ENCODE peak calls at places on chromosomes 2 and 18, in five cellular contexts. E is HCT116, T is H1, J is K562, K is SK-N-SH. Y is an unnamed sample.
A peak's percentile ranks its signal among the peaks of the same experiment; 100 is the strongest.

GRCh38 chr18:28357785-28358401 is 181.0 kb upstream of the CDH2 start:
- DNase-seq in E (peak; percentile 18), J (no peak), K (no peak), T (no peak), Y (peak; percentile 18)

GRCh38 chr2:172667926-172668325 is 67.7 kb upstream of the RAPGEF4 start:
- DNase-seq in J (no peak), K (no peak), T (no peak), E (no peak), Y (no peak)

GRCh38 chr2:162297925-162298552 is 20.4 kb downstream of the IFIH1 start:
- DNase-seq in J (peak; percentile 40), T (peak; percentile 70), E (peak; percentile 73), K (peak; percentile 32), Y (peak; percentile 77)

GRCh38 chr18:74689251-74689650 is 91.6 kb downstream of the ZNF407 start:
- DNase-seq in E (no peak), K (no peak), T (no peak), J (no peak), Y (no peak)

GRCh38 chr2:1588051-1588993 is 156.0 kb downstream of the PXDN start:
- DNase-seq in T (no peak), E (no peak), K (no peak), J (no peak), Y (no peak)

GRCh38 chr2:176281267-176281666 is 12.0 kb downstream of the MTX2 start:
- DNase-seq in T (no peak), E (no peak), J (no peak), K (no peak), Y (no peak)

GRCh38 chr2:190911813-190912212 is 31.2 kb downstream of the GLS start:
- DNase-seq in K (no peak), T (no peak), J (no peak), E (no peak), Y (no peak)

GRCh38 chr2:9053534-9053931 is 50.0 kb upstream of the MBOAT2 start:
- DNase-seq in E (no peak), J (no peak), K (no peak), T (no peak), Y (no peak)

GRCh38 chr2:23381084-23381483 is 3.9 kb upstream of the KLHL29 start:
- DNase-seq in J (no peak), E (peak; percentile 89), T (no peak), K (no peak), Y (peak; percentile 60)

GRCh38 chr2:39124770-39125075 is 3.9 kb upstream of the SOS1 start:
- DNase-seq in K (peak; percentile 47), J (no peak), E (no peak), T (no peak), Y (no peak)

GRCh38 chr2:74815955-74816354 is 18.0 kb upstream of the HK2 start:
- DNase-seq in E (no peak), T (no peak), K (no peak), J (no peak), Y (no peak)

GRCh38 chr2:4914551-4914950 is 777.6 kb upstream of the SOX11 start:
- DNase-seq in K (no peak), E (no peak), T (no peak), J (no peak), Y (no peak)

GRCh38 chr2:130967020-130967495 is 126.2 kb downstream of the FAM168B start:
- DNase-seq in E (no peak), T (no peak), J (no peak), K (no peak), Y (no peak)

GRCh38 chr2:200373196-200373595 is 66.7 kb downstream of the SPATS2L start:
- DNase-seq in E (no peak), K (no peak), J (no peak), T (no peak), Y (no peak)

GRCh38 chr2:39468574-39469331 is 31.7 kb upstream of the MAP4K3 start:
- DNase-seq in J (no peak), T (no peak), K (no peak), E (no peak), Y (no peak)

GRCh38 chr2:52794611-52795010 is 973.0 kb upstream of the CHAC2 start:
- DNase-seq in E (no peak), K (no peak), T (no peak), J (no peak), Y (no peak)

GRCh38 chr2:221423212-221423804 is 148.8 kb downstream of the EPHA4 start:
- DNase-seq in T (no peak), J (no peak), E (no peak), K (no peak), Y (no peak)

GRCh38 chr18:62715829-62716678 is 713 bp downstream of the PHLPP1 start:
- DNase-seq in T (peak; percentile 73), K (peak; percentile 77), E (peak; percentile 16), J (peak; percentile 43), Y (peak; percentile 45)

GRCh38 chr2:161190030-161190429 is 29.8 kb downstream of the TANK start:
- DNase-seq in E (no peak), T (no peak), J (no peak), K (no peak), Y (no peak)

GRCh38 chr2:205175831-205176230 is 506.5 kb upstream of the NRP2 start:
- DNase-seq in E (no peak), K (no peak), J (no peak), T (no peak), Y (no peak)

GRCh38 chr2:151716721-151717120 is 17.6 kb downstream of the NEB start:
- DNase-seq in E (no peak), K (no peak), T (no peak), J (no peak), Y (no peak)

GRCh38 chr2:174606336-174606735 is 8.7 kb upstream of the WIPF1 start:
- DNase-seq in E (no peak), K (peak; percentile 32), J (no peak), T (no peak), Y (no peak)

GRCh38 chr18:10936211-10937053 is 212.9 kb downstream of the PIEZO2 start:
- DNase-seq in J (no peak), E (no peak), K (no peak), T (no peak), Y (no peak)

GRCh38 chr2:101864426-101864825 is 127.3 kb upstream of the IL1R2 start:
- DNase-seq in T (no peak), E (no peak), J (no peak), K (no peak), Y (no peak)

GRCh38 chr2:5020451-5020850 is 671.7 kb upstream of the SOX11 start:
- DNase-seq in E (no peak), K (peak; percentile 16), J (no peak), T (no peak), Y (no peak)

GRCh38 chr2:63849381-63850203 is 7.9 kb downstream of the UGP2 start:
- DNase-seq in J (no peak), E (no peak), T (no peak), K (no peak), Y (no peak)

GRCh38 chr2:27832396-27832795 is 57.8 kb downstream of the RBKS start:
- DNase-seq in K (no peak), J (no peak), T (no peak), E (no peak), Y (no peak)

GRCh38 chr18:69435000-69435399 is 34.3 kb downstream of the DOK6 start:
- DNase-seq in J (no peak), T (no peak), E (no peak), K (no peak), Y (no peak)

GRCh38 chr2:232502901-232503791 is 15.5 kb upstream of the ECEL1 start:
- DNase-seq in J (peak; percentile 42), E (no peak), T (peak; percentile 84), K (peak; percentile 90), Y (no peak)

GRCh38 chr18:13216732-13217465 is 1.7 kb upstream of the LDLRAD4 start:
- DNase-seq in T (peak; percentile 72), K (peak; percentile 86), J (no peak), E (no peak), Y (peak; percentile 48)

DNA sequence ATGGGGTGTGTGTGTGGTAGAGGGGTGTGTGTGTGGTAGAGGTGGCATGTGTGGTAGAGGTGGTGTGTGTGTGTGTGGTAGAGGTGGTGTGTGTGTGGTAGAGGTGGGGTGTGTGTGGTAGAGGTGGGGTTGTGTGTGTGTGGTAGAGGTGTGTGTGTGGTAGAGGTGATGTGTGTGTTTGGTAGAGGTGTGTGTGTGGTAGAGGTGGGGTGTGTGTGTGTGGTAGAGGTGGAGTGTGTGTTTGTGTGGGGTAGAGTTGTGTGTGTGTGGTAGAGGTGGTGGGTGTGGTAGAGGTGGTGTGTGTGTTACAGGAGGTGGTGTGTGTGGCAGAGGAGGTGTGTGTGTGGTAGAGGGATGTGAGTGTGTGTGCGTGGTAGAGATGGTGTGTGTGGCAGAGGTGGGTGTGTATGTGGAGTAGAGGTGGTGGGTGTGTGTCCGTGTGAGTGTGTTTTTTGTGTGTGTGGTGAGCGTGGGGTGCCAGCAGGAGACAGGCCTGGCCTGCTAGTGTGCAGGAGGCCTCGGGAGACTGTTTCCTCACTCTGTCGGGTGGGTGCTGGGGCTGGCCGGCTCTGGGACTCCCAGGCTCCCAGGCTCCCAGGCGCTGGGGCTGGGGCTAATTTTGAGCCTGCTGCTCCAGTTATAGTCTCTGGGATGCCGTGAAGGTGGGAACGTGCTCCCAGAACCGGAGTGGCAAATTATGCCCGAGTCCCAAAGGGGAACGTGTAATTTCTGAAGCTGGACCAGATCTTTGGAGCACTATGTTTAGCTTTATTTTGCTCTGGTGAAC is 165.2 kb downstream of the DYSF start:
- DNase-seq in K (peak; percentile 53), T (peak; percentile 46), E (no peak), J (no peak), Y (peak; percentile 27)
- TF ChIP-seq JUND in K (no peak), T (no peak), E (no peak), J (no peak), Y (no peak)

GRCh38 chr2:120760446-120761135 is 24.9 kb downstream of the GLI2 start:
- DNase-seq in E (no peak), K (no peak), T (no peak), J (no peak), Y (no peak)

GRCh38 chr2:120761164-120761861 is 25.6 kb downstream of the GLI2 start:
- DNase-seq in E (no peak), T (no peak), K (no peak), J (no peak), Y (no peak)

GRCh38 chr2:120763516-120763915 is 27.8 kb downstream of the GLI2 start:
- DNase-seq in J (no peak), K (no peak), T (no peak), E (no peak), Y (no peak)

GRCh38 chr2:120762341-120763061 is 26.8 kb downstream of the GLI2 start:
- DNase-seq in J (no peak), T (no peak), E (no peak), K (no peak), Y (no peak)

GRCh38 chr2:120761911-120762310 is 26.2 kb downstream of the GLI2 start:
- DNase-seq in J (no peak), E (no peak), K (no peak), T (no peak), Y (no peak)
- TF ChIP-seq JUND in J (no peak), E (no peak), K (no peak), T (no peak), Y (no peak)

GRCh38 chr2:66334237-66335054 is 100.5 kb upstream of the MEIS1 start:
- DNase-seq in J (no peak), E (no peak), K (no peak), T (no peak), Y (no peak)
- TF ChIP-seq JUND in J (no peak), E (no peak), K (no peak), T (peak; percentile 72), Y (no peak)

GRCh38 chr18:57480724-57481123 is 45.5 kb downstream of the ONECUT2 start:
- DNase-seq in J (no peak), E (no peak), K (no peak), T (no peak), Y (no peak)

GRCh38 chr18:57475903-57476302 is 40.7 kb downstream of the ONECUT2 start:
- DNase-seq in T (no peak), J (no peak), E (no peak), K (no peak), Y (no peak)

GRCh38 chr18:57469884-57470283 is 34.7 kb downstream of the ONECUT2 start:
- DNase-seq in J (no peak), T (no peak), E (no peak), K (no peak), Y (no peak)

GRCh38 chr18:57475408-57475807 is 40.2 kb downstream of the ONECUT2 start:
- DNase-seq in K (no peak), T (no peak), E (no peak), J (no peak), Y (no peak)
- TF ChIP-seq JUND in K (no peak), T (no peak), E (no peak), J (no peak), Y (no peak)

Y was measured in T47D.